ENCODE peak calls at places on chromosomes 6 and 20, in eight cellular contexts. One of them, this sample, is unnamed.

GRCh38 chr6:116971959-116972358 is 94.9 kb downstream of the RFX6 start:
- DNase-seq in epithelial cell of esophagus: peak
- DNase-seq in astrocyte of the spinal cord: peak
- DNase-seq in LNCaP clone FGC: peak
- DNase-seq in bronchial epithelial cell: peak
- DNase-seq in choroid plexus epithelial cell: peak
- DNase-seq in SK-N-SH: peak
- DNase-seq in AG10803: peak
- DNase-seq in this sample: peak

GRCh38 chr6:148272084-148272483 is 70.6 kb upstream of the SASH1 start:
- DNase-seq in astrocyte of the spinal cord: peak
- DNase-seq in epithelial cell of esophagus: peak
- DNase-seq in LNCaP clone FGC: no peak
- DNase-seq in choroid plexus epithelial cell: peak
- DNase-seq in AG10803: peak
- DNase-seq in SK-N-SH: no peak
- DNase-seq in bronchial epithelial cell: peak
- DNase-seq in this sample: peak

GRCh38 chr6:34518669-34519365 is 37.3 kb downstream of the SPDEF start:
- DNase-seq in bronchial epithelial cell: no peak
- DNase-seq in SK-N-SH: peak
- DNase-seq in choroid plexus epithelial cell: no peak
- DNase-seq in AG10803: no peak
- DNase-seq in epithelial cell of esophagus: no peak
- DNase-seq in astrocyte of the spinal cord: no peak
- DNase-seq in LNCaP clone FGC: no peak
- DNase-seq in this sample: no peak

GRCh38 chr6:47595785-47596184 is 102.6 kb upstream of the ADGRF4 start:
- DNase-seq in epithelial cell of esophagus: peak
- DNase-seq in SK-N-SH: no peak
- DNase-seq in astrocyte of the spinal cord: no peak
- DNase-seq in AG10803: no peak
- DNase-seq in bronchial epithelial cell: peak
- DNase-seq in LNCaP clone FGC: peak
- DNase-seq in choroid plexus epithelial cell: no peak
- DNase-seq in this sample: no peak

GRCh38 chr6:113102761-113103160 is 754.4 kb upstream of the MARCKS start:
- DNase-seq in AG10803: no peak
- DNase-seq in epithelial cell of esophagus: no peak
- DNase-seq in bronchial epithelial cell: no peak
- DNase-seq in SK-N-SH: no peak
- DNase-seq in choroid plexus epithelial cell: peak
- DNase-seq in LNCaP clone FGC: no peak
- DNase-seq in astrocyte of the spinal cord: peak
- DNase-seq in this sample: no peak

GRCh38 chr6:52495859-52496396 is 75.8 kb downstream of the EFHC1 start:
- DNase-seq in epithelial cell of esophagus: no peak
- DNase-seq in LNCaP clone FGC: no peak
- DNase-seq in bronchial epithelial cell: no peak
- DNase-seq in SK-N-SH: no peak
- DNase-seq in choroid plexus epithelial cell: peak
- DNase-seq in AG10803: no peak
- DNase-seq in astrocyte of the spinal cord: no peak
- DNase-seq in this sample: peak

GRCh38 chr20:46243707-46244628 is 64.3 kb downstream of the CDH22 start:
- DNase-seq in SK-N-SH: no peak
- DNase-seq in epithelial cell of esophagus: peak
- DNase-seq in astrocyte of the spinal cord: no peak
- DNase-seq in choroid plexus epithelial cell: peak
- DNase-seq in AG10803: peak
- DNase-seq in bronchial epithelial cell: peak
- DNase-seq in LNCaP clone FGC: no peak
- DNase-seq in this sample: peak

GRCh38 chr6:16318538-16318937 is 80.2 kb downstream of the GMPR start:
- DNase-seq in bronchial epithelial cell: peak
- DNase-seq in LNCaP clone FGC: no peak
- DNase-seq in astrocyte of the spinal cord: peak
- DNase-seq in choroid plexus epithelial cell: peak
- DNase-seq in epithelial cell of esophagus: peak
- DNase-seq in SK-N-SH: no peak
- DNase-seq in AG10803: peak
- DNase-seq in this sample: peak

GRCh38 chr6:135183532-135184440 is 2.7 kb downstream of the MYB start:
- DNase-seq in epithelial cell of esophagus: peak
- DNase-seq in astrocyte of the spinal cord: peak
- DNase-seq in AG10803: no peak
- DNase-seq in bronchial epithelial cell: peak
- DNase-seq in SK-N-SH: peak
- DNase-seq in LNCaP clone FGC: no peak
- DNase-seq in choroid plexus epithelial cell: peak
- DNase-seq in this sample: peak

GRCh38 chr6:7171119-7171518 is 63.4 kb downstream of the RREB1 start:
- DNase-seq in AG10803: no peak
- DNase-seq in astrocyte of the spinal cord: no peak
- DNase-seq in choroid plexus epithelial cell: no peak
- DNase-seq in SK-N-SH: no peak
- DNase-seq in epithelial cell of esophagus: no peak
- DNase-seq in LNCaP clone FGC: no peak
- DNase-seq in bronchial epithelial cell: no peak
- DNase-seq in this sample: no peak

GRCh38 chr6:12595161-12595792 is 121.3 kb upstream of the PHACTR1 start:
- DNase-seq in choroid plexus epithelial cell: peak
- DNase-seq in AG10803: peak
- DNase-seq in SK-N-SH: no peak
- DNase-seq in bronchial epithelial cell: peak
- DNase-seq in astrocyte of the spinal cord: no peak
- DNase-seq in LNCaP clone FGC: no peak
- DNase-seq in epithelial cell of esophagus: peak
- DNase-seq in this sample: peak

DNA sequence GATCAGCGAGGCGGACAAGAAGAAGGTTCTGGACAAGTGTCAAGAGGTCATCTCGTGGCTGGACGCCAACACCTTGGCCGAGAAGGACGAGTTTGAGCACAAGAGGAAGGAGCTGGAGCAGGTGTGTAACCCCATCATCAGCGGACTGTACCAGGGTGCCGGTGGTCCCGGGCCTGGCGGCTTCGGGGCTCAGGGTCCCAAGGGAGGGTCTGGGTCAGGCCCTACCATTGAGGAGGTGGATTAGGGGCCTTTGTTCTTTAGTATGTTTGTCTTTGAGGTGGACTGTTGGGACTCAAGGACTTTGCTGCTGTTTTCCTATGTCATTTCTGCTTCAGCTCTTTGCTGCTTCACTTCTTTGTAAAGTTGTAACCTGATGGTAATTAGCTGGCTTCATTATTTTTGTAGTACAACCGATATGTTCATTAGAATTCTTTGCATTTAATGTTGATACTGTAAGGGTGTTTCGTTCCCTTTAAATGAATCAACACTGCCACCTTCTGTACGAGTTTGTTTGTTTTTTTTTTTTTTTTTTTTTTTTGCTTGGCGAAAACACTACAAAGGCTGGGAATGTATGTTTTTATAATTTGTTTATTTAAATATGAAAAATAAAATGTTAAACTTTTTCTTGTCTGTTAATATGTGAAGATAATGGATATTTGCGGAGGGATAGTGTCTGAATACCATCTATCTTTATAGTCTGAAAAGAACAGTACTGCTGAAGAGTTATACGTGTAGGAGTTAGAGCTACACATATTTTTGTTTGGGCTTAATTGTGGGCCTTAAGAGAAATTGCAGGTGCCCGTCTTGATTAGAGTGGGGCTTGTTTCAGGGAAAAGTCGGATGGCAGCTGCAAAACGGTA is 2.3 kb downstream of the HSPA1B start:
- DNase-seq in choroid plexus epithelial cell: peak
- DNase-seq in epithelial cell of esophagus: peak
- DNase-seq in SK-N-SH: no peak
- DNase-seq in bronchial epithelial cell: peak
- DNase-seq in astrocyte of the spinal cord: peak
- DNase-seq in LNCaP clone FGC: no peak
- DNase-seq in AG10803: peak
- DNase-seq in this sample: peak
- TF ChIP-seq CTCF in choroid plexus epithelial cell: peak
- TF ChIP-seq CTCF in epithelial cell of esophagus: peak
- TF ChIP-seq CTCF in SK-N-SH: peak
- TF ChIP-seq CTCF in bronchial epithelial cell: peak
- TF ChIP-seq CTCF in astrocyte of the spinal cord: peak
- TF ChIP-seq CTCF in LNCaP clone FGC: peak
- TF ChIP-seq CTCF in AG10803: peak
- TF ChIP-seq CTCF in this sample: peak

GRCh38 chr20:44552039-44552438 is 30.2 kb upstream of the SERINC3 start:
- DNase-seq in bronchial epithelial cell: no peak
- DNase-seq in epithelial cell of esophagus: no peak
- DNase-seq in choroid plexus epithelial cell: no peak
- DNase-seq in AG10803: no peak
- DNase-seq in astrocyte of the spinal cord: no peak
- DNase-seq in LNCaP clone FGC: no peak
- DNase-seq in SK-N-SH: no peak
- DNase-seq in this sample: no peak
- H3K4me3 ChIP-seq in bronchial epithelial cell: no peak
- H3K4me3 ChIP-seq in epithelial cell of esophagus: no peak
- H3K4me3 ChIP-seq in choroid plexus epithelial cell: no peak
- H3K4me3 ChIP-seq in AG10803: no peak
- H3K4me3 ChIP-seq in astrocyte of the spinal cord: no peak
- H3K4me3 ChIP-seq in LNCaP clone FGC: no peak
- H3K4me3 ChIP-seq in SK-N-SH: no peak
- H3K4me3 ChIP-seq in this sample: no peak

GRCh38 chr6:76684881-76685280 is 612.4 kb upstream of the IMPG1 start:
- DNase-seq in bronchial epithelial cell: no peak
- DNase-seq in astrocyte of the spinal cord: peak
- DNase-seq in choroid plexus epithelial cell: peak
- DNase-seq in AG10803: no peak
- DNase-seq in SK-N-SH: no peak
- DNase-seq in epithelial cell of esophagus: peak
- DNase-seq in LNCaP clone FGC: no peak
- DNase-seq in this sample: no peak

GRCh38 chr6:76683985-76684384 is 611.5 kb upstream of the IMPG1 start:
- DNase-seq in choroid plexus epithelial cell: no peak
- DNase-seq in epithelial cell of esophagus: no peak
- DNase-seq in bronchial epithelial cell: no peak
- DNase-seq in AG10803: no peak
- DNase-seq in LNCaP clone FGC: no peak
- DNase-seq in astrocyte of the spinal cord: no peak
- DNase-seq in SK-N-SH: no peak
- DNase-seq in this sample: no peak

GRCh38 chr6:76677017-76677416 is 604.6 kb upstream of the IMPG1 start:
- DNase-seq in SK-N-SH: no peak
- DNase-seq in bronchial epithelial cell: no peak
- DNase-seq in LNCaP clone FGC: no peak
- DNase-seq in astrocyte of the spinal cord: no peak
- DNase-seq in AG10803: no peak
- DNase-seq in choroid plexus epithelial cell: no peak
- DNase-seq in epithelial cell of esophagus: no peak
- DNase-seq in this sample: no peak

GRCh38 chr6:76681781-76682180 is 609.3 kb upstream of the IMPG1 start:
- DNase-seq in SK-N-SH: no peak
- DNase-seq in bronchial epithelial cell: no peak
- DNase-seq in choroid plexus epithelial cell: peak
- DNase-seq in AG10803: peak
- DNase-seq in astrocyte of the spinal cord: peak
- DNase-seq in LNCaP clone FGC: peak
- DNase-seq in epithelial cell of esophagus: peak
- DNase-seq in this sample: peak

GRCh38 chr6:76682842-76683241 is 610.4 kb upstream of the IMPG1 start:
- DNase-seq in astrocyte of the spinal cord: peak
- DNase-seq in epithelial cell of esophagus: peak
- DNase-seq in AG10803: no peak
- DNase-seq in bronchial epithelial cell: peak
- DNase-seq in choroid plexus epithelial cell: peak
- DNase-seq in SK-N-SH: no peak
- DNase-seq in LNCaP clone FGC: no peak
- DNase-seq in this sample: peak
- TF ChIP-seq CTCF in astrocyte of the spinal cord: no peak
- TF ChIP-seq CTCF in epithelial cell of esophagus: peak
- TF ChIP-seq CTCF in AG10803: peak
- TF ChIP-seq CTCF in bronchial epithelial cell: peak
- TF ChIP-seq CTCF in choroid plexus epithelial cell: peak
- TF ChIP-seq CTCF in SK-N-SH: peak
- TF ChIP-seq CTCF in LNCaP clone FGC: peak
- TF ChIP-seq CTCF in this sample: peak

GRCh38 chr20:59149678-59150504 is 13.7 kb upstream of the ZNF831 start:
- DNase-seq in epithelial cell of esophagus: no peak
- DNase-seq in SK-N-SH: no peak
- DNase-seq in bronchial epithelial cell: no peak
- DNase-seq in choroid plexus epithelial cell: no peak
- DNase-seq in astrocyte of the spinal cord: no peak
- DNase-seq in LNCaP clone FGC: no peak
- DNase-seq in AG10803: no peak
- DNase-seq in this sample: no peak
- H3K4me3 ChIP-seq in epithelial cell of esophagus: no peak
- H3K4me3 ChIP-seq in SK-N-SH: no peak
- H3K4me3 ChIP-seq in bronchial epithelial cell: no peak
- H3K4me3 ChIP-seq in choroid plexus epithelial cell: no peak
- H3K4me3 ChIP-seq in astrocyte of the spinal cord: no peak
- H3K4me3 ChIP-seq in LNCaP clone FGC: no peak
- H3K4me3 ChIP-seq in AG10803: no peak
- H3K4me3 ChIP-seq in this sample: no peak

GRCh38 chr6:90709597-90709996 is 122.7 kb upstream of the MAP3K7 start:
- DNase-seq in bronchial epithelial cell: no peak
- DNase-seq in SK-N-SH: no peak
- DNase-seq in choroid plexus epithelial cell: no peak
- DNase-seq in LNCaP clone FGC: no peak
- DNase-seq in AG10803: no peak
- DNase-seq in epithelial cell of esophagus: no peak
- DNase-seq in astrocyte of the spinal cord: no peak
- DNase-seq in this sample: no peak
- TF ChIP-seq CTCF in bronchial epithelial cell: no peak
- TF ChIP-seq CTCF in SK-N-SH: no peak
- TF ChIP-seq CTCF in choroid plexus epithelial cell: no peak
- TF ChIP-seq CTCF in LNCaP clone FGC: no peak
- TF ChIP-seq CTCF in AG10803: no peak
- TF ChIP-seq CTCF in epithelial cell of esophagus: no peak
- TF ChIP-seq CTCF in astrocyte of the spinal cord: no peak
- TF ChIP-seq CTCF in this sample: no peak

GRCh38 chr6:140047321-140047720 is 672.9 kb upstream of the CITED2 start:
- DNase-seq in SK-N-SH: no peak
- DNase-seq in bronchial epithelial cell: no peak
- DNase-seq in astrocyte of the spinal cord: no peak
- DNase-seq in choroid plexus epithelial cell: no peak
- DNase-seq in AG10803: no peak
- DNase-seq in LNCaP clone FGC: no peak
- DNase-seq in epithelial cell of esophagus: no peak
- DNase-seq in this sample: no peak

GRCh38 chr6:140046030-140046632 is 671.7 kb upstream of the CITED2 start:
- DNase-seq in bronchial epithelial cell: no peak
- DNase-seq in epithelial cell of esophagus: no peak
- DNase-seq in AG10803: no peak
- DNase-seq in astrocyte of the spinal cord: no peak
- DNase-seq in choroid plexus epithelial cell: no peak
- DNase-seq in SK-N-SH: no peak
- DNase-seq in LNCaP clone FGC: no peak
- DNase-seq in this sample: no peak

GRCh38 chr6:140050232-140050995 is 676.0 kb upstream of the CITED2 start:
- DNase-seq in bronchial epithelial cell: no peak
- DNase-seq in LNCaP clone FGC: no peak
- DNase-seq in epithelial cell of esophagus: peak
- DNase-seq in SK-N-SH: peak
- DNase-seq in astrocyte of the spinal cord: peak
- DNase-seq in choroid plexus epithelial cell: no peak
- DNase-seq in AG10803: peak
- DNase-seq in this sample: no peak

GRCh38 chr6:140045116-140045515 is 670.7 kb upstream of the CITED2 start:
- DNase-seq in LNCaP clone FGC: no peak
- DNase-seq in AG10803: no peak
- DNase-seq in epithelial cell of esophagus: peak
- DNase-seq in astrocyte of the spinal cord: no peak
- DNase-seq in bronchial epithelial cell: no peak
- DNase-seq in SK-N-SH: no peak
- DNase-seq in choroid plexus epithelial cell: no peak
- DNase-seq in this sample: no peak

GRCh38 chr6:140048202-140048790 is 673.8 kb upstream of the CITED2 start:
- DNase-seq in bronchial epithelial cell: no peak
- DNase-seq in astrocyte of the spinal cord: no peak
- DNase-seq in AG10803: no peak
- DNase-seq in epithelial cell of esophagus: no peak
- DNase-seq in choroid plexus epithelial cell: no peak
- DNase-seq in LNCaP clone FGC: no peak
- DNase-seq in SK-N-SH: no peak
- DNase-seq in this sample: no peak
- H3K4me3 ChIP-seq in bronchial epithelial cell: no peak
- H3K4me3 ChIP-seq in astrocyte of the spinal cord: no peak
- H3K4me3 ChIP-seq in AG10803: no peak
- H3K4me3 ChIP-seq in epithelial cell of esophagus: no peak
- H3K4me3 ChIP-seq in choroid plexus epithelial cell: no peak
- H3K4me3 ChIP-seq in LNCaP clone FGC: no peak
- H3K4me3 ChIP-seq in SK-N-SH: no peak
- H3K4me3 ChIP-seq in this sample: no peak